ENCODE peak calls at places on chromosomes 13 and 19, in seven cellular contexts. R, E, X, Y, C, M and T are unnamed samples.

GRCh38 chr13:112959701-112960542 is 9.1 kb upstream of the MCF2L start:
- DNase-seq in E (no peak), X (no peak), M (no peak), C (no peak), R (no peak), Y (no peak), T (no peak)

GRCh38 chr13:52010890-52011689 is at the start of gene ATP7B:
- DNase-seq in C (no peak), X (no peak), R (no peak), E (no peak), Y (peak), M (no peak), T (no peak)

GRCh38 chr13:21034602-21035190 is 26.7 kb downstream of the LATS2 start:
- DNase-seq in X (peak), E (no peak), Y (no peak), R (no peak), C (no peak), M (no peak), T (peak)

GRCh38 chr13:24076124-24076523 is 84.4 kb upstream of the SPATA13 start:
- DNase-seq in E (no peak), C (no peak), X (no peak), R (no peak), M (no peak), Y (no peak), T (no peak)

GRCh38 chr13:73767747-73768315 is 366.4 kb downstream of the KLF12 start:
- DNase-seq in X (no peak), E (no peak), Y (no peak), C (no peak), M (no peak), R (peak), T (no peak)

GRCh38 chr13:65926750-65927171 is 1303.4 kb downstream of the PCDH9 start:
- DNase-seq in C (no peak), E (peak), X (peak), Y (no peak), M (no peak), R (no peak), T (no peak)

GRCh38 chr13:71477735-71478134 is 389.3 kb downstream of the DACH1 start:
- DNase-seq in R (no peak), M (no peak), E (no peak), X (no peak), C (no peak), Y (no peak), T (no peak)

GRCh38 chr19:18044825-18045304 is 36.9 kb downstream of the ARRDC2 start:
- DNase-seq in X (peak), M (peak), Y (peak), C (peak), E (peak), R (peak), T (peak)

GRCh38 chr19:33662391-33662790 is 40.6 kb downstream of the CHST8 start:
- DNase-seq in Y (no peak), X (no peak), R (no peak), C (no peak), E (no peak), M (no peak), T (no peak)

DNA sequence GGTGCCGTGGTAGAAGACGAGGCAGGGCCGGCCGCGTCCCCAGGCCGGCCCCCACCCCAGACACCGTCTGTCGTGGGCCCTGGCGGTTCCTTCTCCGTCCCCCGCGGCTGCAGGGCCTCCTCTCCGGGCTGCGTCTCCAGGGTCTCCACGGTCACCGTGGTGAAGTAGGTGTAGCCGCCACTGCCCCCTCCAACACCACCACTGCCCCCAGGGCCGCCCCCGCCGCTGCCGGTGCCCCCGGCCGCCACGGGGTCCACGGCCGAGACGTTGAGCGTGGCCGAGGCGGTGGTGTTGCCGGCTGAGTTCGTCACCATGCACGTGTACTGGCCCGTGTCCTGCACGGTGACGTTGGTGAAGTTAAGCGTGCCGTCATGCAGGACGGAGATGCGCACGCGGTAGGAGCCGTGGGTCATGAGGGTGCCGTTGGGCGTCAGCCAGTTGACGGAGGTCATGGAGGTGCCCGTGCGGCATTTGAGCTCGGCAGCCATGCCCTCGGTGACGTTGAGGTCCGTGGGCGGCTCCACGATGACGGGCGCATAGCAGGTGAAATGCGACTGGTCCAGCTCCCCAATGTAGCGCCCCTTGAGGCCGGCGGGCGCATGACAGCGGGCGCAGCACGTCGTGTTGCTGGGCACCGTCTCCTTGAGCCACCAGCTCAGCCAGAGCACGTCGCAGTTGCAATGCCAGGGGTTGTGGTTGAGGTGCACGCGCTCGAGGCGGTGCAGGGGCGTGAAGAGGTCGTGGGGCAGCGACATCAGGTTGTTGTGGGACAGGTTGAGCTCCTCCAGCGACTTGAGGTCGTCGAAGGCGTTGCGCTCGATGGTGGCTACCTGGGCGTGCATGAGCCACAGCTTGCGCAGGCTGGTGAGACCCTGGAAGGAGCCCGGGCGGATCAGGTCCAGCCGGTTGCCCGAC is 4.6 kb upstream of the ASPDH start:
- DNase-seq in X (no peak), E (no peak), Y (no peak), M (no peak), R (no peak), C (peak), T (no peak)
- TF ChIP-seq CTCF in X (no peak), E (no peak), Y (no peak), M (no peak), R (no peak), C (peak), T (no peak)

GRCh38 chr13:27976362-27977177 is 7.5 kb upstream of the CDX2 start:
- DNase-seq in E (no peak), C (no peak), Y (no peak), M (no peak), X (no peak), R (no peak), T (no peak)

GRCh38 chr13:27975579-27976361 is 6.7 kb upstream of the CDX2 start:
- DNase-seq in X (no peak), Y (no peak), C (no peak), E (no peak), M (no peak), R (no peak), T (no peak)

GRCh38 chr13:27979001-27979643 is 9.4 kb downstream of the URAD start:
- DNase-seq in Y (no peak), E (no peak), X (no peak), C (no peak), M (no peak), R (no peak), T (no peak)

GRCh38 chr13:27978301-27978968 is 9.3 kb upstream of the CDX2 start:
- DNase-seq in C (no peak), R (no peak), Y (no peak), X (no peak), E (no peak), M (no peak), T (no peak)

DNA sequence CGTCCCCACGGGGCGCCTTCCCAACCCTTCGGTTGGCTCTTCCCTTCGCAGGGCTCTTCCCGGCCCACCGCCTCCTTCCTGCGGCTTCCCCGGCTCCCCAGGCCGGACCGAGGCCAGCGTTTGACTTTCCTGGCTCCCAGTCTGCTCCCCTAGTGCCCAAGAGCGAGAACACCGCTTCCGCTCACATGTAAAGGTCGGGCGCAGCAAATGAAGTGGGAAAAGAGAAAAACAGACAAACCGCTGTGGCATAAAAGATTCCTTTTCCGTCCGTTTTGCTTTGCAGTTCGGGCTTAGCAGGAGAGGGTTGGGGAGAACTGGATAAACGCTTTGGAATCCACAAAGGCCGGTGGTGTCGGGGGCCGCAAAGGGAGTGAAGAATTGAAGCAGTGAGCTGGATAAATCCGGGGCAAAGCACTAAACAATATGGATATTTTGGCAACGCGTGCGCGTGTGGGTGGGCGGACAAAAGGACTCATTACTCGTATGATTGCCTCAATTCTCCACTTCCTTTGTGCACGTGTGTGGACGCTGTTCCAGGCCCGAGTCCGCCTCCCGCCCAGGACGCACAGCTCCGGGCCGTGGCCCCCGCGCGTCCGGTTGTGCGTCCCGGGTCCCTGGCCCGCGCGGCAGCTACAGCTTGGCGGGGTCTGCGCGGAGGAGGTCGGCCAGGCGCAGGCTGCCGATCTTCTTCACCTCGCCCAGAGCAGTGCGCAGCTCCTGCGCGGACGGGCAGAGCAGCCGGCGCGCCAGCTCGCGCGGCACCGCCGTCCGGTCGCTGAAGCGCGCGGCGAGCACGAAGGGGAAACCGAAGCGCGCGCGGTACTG is 8.6 kb upstream of the CDX2 start:
- DNase-seq in M (peak), E (no peak), Y (no peak), X (no peak), C (no peak), R (no peak), T (peak)
- H3K4me3 ChIP-seq in M (no peak), E (no peak), Y (no peak), X (peak), C (no peak), R (no peak), T (no peak)

DNA sequence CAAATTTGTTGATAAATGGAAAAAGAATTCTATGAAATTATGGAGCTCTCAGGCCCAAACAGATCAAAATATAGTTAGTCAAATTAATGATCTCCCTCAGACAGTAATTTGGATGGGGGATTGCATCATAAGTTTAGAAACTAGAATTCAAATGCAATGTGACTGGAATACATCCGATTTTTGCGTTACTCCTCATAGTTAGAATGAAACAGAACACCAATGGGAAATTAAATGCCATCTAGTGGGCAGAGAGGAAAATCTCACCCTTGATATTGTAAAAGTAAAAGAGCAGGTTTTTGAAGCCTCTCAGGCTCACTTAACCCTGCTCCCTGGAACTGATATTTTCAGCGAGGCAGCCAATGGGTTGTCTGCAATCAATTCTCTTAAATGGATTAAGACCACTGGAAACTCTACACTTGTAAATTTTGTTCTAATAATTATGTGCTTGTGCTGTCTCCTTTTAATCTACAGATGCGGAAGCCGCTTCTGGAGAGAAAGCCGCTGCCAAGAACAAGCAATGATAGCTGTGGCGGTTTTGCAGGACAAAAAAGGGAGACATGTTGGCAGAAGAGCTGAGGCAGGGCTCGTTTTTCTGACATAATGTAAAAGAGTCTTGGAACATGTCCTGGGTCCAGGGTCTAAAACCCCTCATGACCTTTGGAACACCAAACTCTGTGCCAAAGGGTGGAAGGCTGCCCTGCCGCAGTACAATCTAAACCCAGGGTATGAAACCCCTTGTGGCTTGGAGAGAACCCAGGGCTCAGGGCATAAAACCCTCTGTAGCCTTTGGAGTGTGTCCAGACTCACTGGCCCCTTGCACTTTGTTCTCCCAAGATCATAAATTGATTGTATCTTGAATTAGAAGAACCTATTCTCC is 12.9 kb downstream of the ZNF417 start:
- DNase-seq in C (no peak), Y (peak), X (no peak), M (peak), E (no peak), R (no peak), T (peak)
- TF ChIP-seq CTCF in C (peak), Y (peak), X (peak), M (peak), E (peak), R (peak), T (peak)

GRCh38 chr19:56670961-56671612 is 470 bp downstream of the ZNF835 start:
- DNase-seq in M (no peak), E (no peak), X (no peak), C (no peak), R (no peak), Y (no peak), T (no peak)
- H3K4me3 ChIP-seq in M (no peak), E (peak), X (peak), C (peak), R (peak), Y (peak), T (peak)

DNA sequence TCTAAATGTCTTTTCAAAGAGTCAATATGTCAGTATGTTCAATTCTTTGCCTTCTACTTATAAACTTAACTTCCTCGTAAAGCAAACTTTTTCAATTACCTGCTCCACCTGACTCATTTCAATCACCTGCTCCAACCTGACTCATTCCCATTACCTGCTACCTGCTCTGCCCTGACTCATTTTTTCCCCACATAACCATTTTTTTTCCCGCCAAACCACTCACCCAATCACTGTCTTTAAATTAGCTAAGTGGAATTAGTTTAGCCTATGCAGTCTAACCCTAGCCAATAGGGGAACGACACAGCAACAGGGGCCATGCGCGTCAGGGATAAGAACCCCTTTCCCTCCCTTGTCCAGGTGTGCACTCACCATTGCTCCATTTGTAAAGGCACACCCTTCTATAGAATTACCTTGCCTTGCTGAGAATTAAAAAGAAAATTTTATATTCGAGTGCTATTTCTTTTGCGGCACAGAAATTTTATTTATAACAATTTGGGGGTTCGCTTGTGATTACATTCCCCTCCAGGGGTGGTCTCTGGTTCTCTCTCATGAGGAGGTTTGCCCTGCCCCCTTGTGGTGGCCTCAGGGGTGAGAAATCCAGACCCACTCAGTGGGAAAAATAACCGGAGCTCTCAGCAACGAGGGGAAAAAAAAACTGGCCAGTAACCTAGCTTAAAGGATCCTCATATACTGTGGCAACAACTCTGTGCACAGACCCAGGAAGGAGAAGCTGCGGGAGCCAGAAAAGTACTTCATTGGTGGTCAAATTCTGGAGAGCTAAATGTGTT is 193.1 kb downstream of the ZNF486 start:
- DNase-seq in E (no peak), C (no peak), Y (no peak), M (no peak), X (no peak), R (peak), T (no peak)
- TF ChIP-seq CTCF in E (no peak), C (peak), Y (no peak), M (no peak), X (peak), R (peak), T (no peak)

DNA sequence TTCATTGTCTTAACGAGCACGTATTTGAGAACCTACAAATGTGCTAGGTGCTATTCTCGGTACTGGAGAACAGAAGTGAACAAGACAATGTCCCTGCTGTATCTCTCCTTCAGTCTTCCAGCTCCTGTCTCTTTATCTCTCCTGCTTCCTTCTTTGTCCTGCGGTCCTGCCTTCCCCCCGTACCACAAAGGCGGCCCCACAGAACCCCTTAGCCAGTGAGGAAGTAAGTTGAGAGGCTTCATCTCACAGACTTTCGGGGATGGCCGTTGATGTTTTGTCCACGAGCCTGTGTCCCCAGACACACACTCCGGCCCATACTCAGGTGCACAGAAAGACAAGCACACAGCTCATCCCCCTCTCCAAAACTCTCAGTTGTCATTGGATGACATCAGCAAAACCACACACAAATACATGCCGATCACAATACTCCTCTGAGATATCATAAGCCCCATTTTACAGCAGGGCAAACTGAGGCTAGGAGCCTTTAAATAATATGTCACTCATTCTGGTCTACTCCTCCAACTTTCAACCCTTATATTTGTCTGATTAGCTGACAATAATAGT is 499 bp upstream of the SWSAP1 start:
- DNase-seq in E (no peak), X (no peak), C (no peak), R (no peak), Y (no peak), M (no peak), T (no peak)
- H3K4me3 ChIP-seq in E (peak), X (peak), C (peak), R (peak), Y (peak), M (peak), T (peak)

GRCh38 chr19:53612762-53613526 is 18.9 kb upstream of the DPRX start:
- DNase-seq in Y (no peak), X (no peak), C (no peak), R (no peak), E (no peak), M (no peak), T (no peak)
- TF ChIP-seq CTCF in Y (no peak), X (no peak), C (no peak), R (no peak), E (no peak), M (no peak), T (no peak)

DNA sequence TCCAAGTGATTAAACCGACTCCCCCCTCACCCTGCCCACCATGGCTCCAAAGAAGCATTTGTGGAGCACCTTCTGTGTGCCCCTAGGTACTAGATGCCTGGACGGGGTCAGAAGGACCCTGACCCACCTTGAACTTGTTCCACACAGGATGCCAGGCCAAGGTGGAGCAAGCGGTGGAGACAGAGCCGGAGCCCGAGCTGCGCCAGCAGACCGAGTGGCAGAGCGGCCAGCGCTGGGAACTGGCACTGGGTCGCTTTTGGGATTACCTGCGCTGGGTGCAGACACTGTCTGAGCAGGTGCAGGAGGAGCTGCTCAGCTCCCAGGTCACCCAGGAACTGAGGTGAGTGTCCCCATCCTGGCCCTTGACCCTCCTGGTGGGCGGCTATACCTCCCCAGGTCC is 2.0 kb downstream of the APOE start:
- DNase-seq in C (no peak), M (no peak), R (no peak), E (no peak), Y (no peak), X (no peak), T (no peak)
- H3K4me3 ChIP-seq in C (no peak), M (no peak), R (no peak), E (no peak), Y (no peak), X (no peak), T (no peak)

DNA sequence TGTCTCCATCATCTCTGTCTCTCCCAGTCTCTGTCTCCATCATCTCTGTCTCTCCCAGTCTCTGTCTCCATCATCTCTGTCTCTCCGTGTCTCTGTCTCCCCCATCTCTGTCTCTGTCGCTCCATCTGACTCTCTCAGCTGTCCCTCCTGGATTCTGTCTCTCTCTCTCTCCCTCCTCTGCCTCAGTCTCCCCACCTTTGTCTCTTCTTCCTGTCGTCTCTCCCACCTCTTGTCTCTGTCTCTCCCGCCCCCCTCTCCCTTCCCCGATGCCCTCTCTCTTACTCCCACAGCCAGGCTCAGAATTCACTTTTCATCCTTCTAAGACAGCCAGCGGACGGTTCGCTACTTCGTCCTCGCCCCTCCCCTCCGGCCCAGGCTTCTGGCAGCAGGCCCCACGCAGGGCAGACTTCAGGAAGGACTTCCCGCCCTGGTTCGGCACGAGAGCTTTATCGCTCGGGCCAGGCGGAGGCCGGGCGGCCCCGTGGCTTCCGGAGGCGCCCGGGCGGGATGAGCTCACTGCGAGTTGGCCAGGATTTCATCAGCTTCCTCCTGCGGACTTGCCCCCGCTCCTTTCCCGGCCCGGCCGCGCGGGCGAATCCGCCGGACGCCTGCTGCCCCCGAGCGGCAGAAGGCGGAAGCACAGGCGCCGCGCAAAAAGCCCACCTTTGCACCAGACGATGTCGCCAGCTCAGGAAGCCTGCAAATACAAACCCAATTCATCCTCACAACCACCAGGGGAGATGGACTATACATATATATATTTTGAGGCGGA is 12.4 kb upstream of the CCDC9 start:
- DNase-seq in X (peak), C (peak), M (peak), R (peak), E (peak), Y (peak), T (peak)
- TF ChIP-seq CTCF in X (peak), C (peak), M (peak), R (peak), E (peak), Y (peak), T (peak)